ENCODE peak calls at places on chromosomes 11 and 22, in nine cellular contexts. X, Y, N, H, V, Q, G, O and E are unnamed samples.

GRCh38 chr11:2991477-2992233 is 474 bp downstream of the NAP1L4 start:
- DNase-seq in X (no peak), Y (peak; percentile 68), N (no peak), H (no peak), V (no peak), Q (no peak), G (no peak), O (no peak), E (peak; percentile 36)

GRCh38 chr11:117814766-117815261 is 9.7 kb downstream of the FXYD2 start:
- DNase-seq in X (peak; percentile 83), Y (peak; percentile 97), N (peak; percentile 88), H (no peak), V (peak; percentile 36), Q (peak; percentile 78), G (no peak), O (peak; percentile 17), E (no peak)

GRCh38 chr22:42425989-42426355 is 6.2 kb downstream of the NFAM1 start:
- DNase-seq in X (no peak), Y (no peak), N (no peak), H (no peak), V (no peak), Q (no peak), G (no peak), O (no peak), E (no peak)

GRCh38 chr11:130156108-130157022 is 3.2 kb upstream of the ST14 start:
- DNase-seq in X (no peak), Y (no peak), N (no peak), H (no peak), V (no peak), Q (no peak), G (peak; percentile 41), O (no peak), E (no peak)

GRCh38 chr22:27913162-27913741 is 5.8 kb downstream of the PITPNB start:
- DNase-seq in X (no peak), Y (no peak), N (no peak), H (no peak), V (no peak), Q (no peak), G (no peak), O (no peak), E (no peak)

GRCh38 chr11:128424271-128424709 is 163.1 kb downstream of the ETS1 start:
- DNase-seq in X (no peak), Y (no peak), N (no peak), H (no peak), V (no peak), Q (no peak), G (no peak), O (no peak), E (no peak)

GRCh38 chr11:11580012-11580411 is 41.8 kb downstream of the GALNT18 start:
- DNase-seq in X (no peak), Y (no peak), N (no peak), H (no peak), V (no peak), Q (no peak), G (no peak), O (no peak), E (no peak)

GRCh38 chr11:74276581-74276980 is 34.9 kb downstream of the P4HA3 start:
- DNase-seq in X (no peak), Y (no peak), N (no peak), H (no peak), V (no peak), Q (no peak), G (peak; percentile 51), O (no peak), E (no peak)

GRCh38 chr22:50583294-50583865 is 731 bp upstream of the CHKB start:
- DNase-seq in X (no peak), Y (no peak), N (no peak), H (no peak), V (no peak), Q (no peak), G (no peak), O (no peak), E (no peak)

GRCh38 chr22:36156515-36157419 is 3.8 kb downstream of the APOL3 start:
- DNase-seq in X (peak; percentile 88), Y (no peak), N (peak; percentile 61), H (no peak), V (peak; percentile 53), Q (peak; percentile 60), G (peak; percentile 87), O (peak; percentile 70), E (no peak)

GRCh38 chr11:59426361-59427067 is at the start of gene OR5A2:
- DNase-seq in X (no peak), Y (no peak), N (no peak), H (no peak), V (no peak), Q (no peak), G (no peak), O (no peak), E (no peak)